ENCODE peak calls at places on chromosomes 5 and 9, in six cellular contexts. One of them, this sample, is unnamed.

GRCh38 chr5:34626036-34626435 is 30.1 kb upstream of the RAI14 start:
- DNase-seq in NCI-H510A: no peak
- DNase-seq in activated CD8-positive, alpha-beta memory T cell treated with anti-CD3 and anti-CD28 coated beads for 4 hours: no peak
- DNase-seq in NCI-H1048: no peak
- DNase-seq in activated CD4-positive, CD25-positive, alpha-beta regulatory T cell: no peak
- DNase-seq in upper lobe of left lung: no peak
- DNase-seq in this sample: no peak

GRCh38 chr5:52728201-52728600 is 59.5 kb upstream of the ITGA1 start:
- DNase-seq in activated CD4-positive, CD25-positive, alpha-beta regulatory T cell: no peak
- DNase-seq in NCI-H510A: no peak
- DNase-seq in activated CD8-positive, alpha-beta memory T cell treated with anti-CD3 and anti-CD28 coated beads for 4 hours: no peak
- DNase-seq in upper lobe of left lung: no peak
- DNase-seq in NCI-H1048: no peak
- DNase-seq in this sample: no peak

GRCh38 chr9:13053504-13053903 is 226.0 kb downstream of the MPDZ start:
- DNase-seq in upper lobe of left lung: no peak
- DNase-seq in activated CD4-positive, CD25-positive, alpha-beta regulatory T cell: no peak
- DNase-seq in NCI-H510A: no peak
- DNase-seq in NCI-H1048: no peak
- DNase-seq in activated CD8-positive, alpha-beta memory T cell treated with anti-CD3 and anti-CD28 coated beads for 4 hours: no peak
- DNase-seq in this sample: no peak

GRCh38 chr5:173152547-173152946 is 8.2 kb downstream of the BNIP1 start:
- DNase-seq in upper lobe of left lung: no peak
- DNase-seq in NCI-H1048: no peak
- DNase-seq in NCI-H510A: no peak
- DNase-seq in activated CD4-positive, CD25-positive, alpha-beta regulatory T cell: no peak
- DNase-seq in activated CD8-positive, alpha-beta memory T cell treated with anti-CD3 and anti-CD28 coated beads for 4 hours: no peak
- DNase-seq in this sample: no peak

GRCh38 chr9:32525506-32525905 is 490 bp downstream of the RIGI start:
- DNase-seq in NCI-H1048: no peak
- DNase-seq in activated CD8-positive, alpha-beta memory T cell treated with anti-CD3 and anti-CD28 coated beads for 4 hours: no peak
- DNase-seq in NCI-H510A: no peak
- DNase-seq in upper lobe of left lung: peak; percentile 32
- DNase-seq in activated CD4-positive, CD25-positive, alpha-beta regulatory T cell: no peak
- DNase-seq in this sample: no peak

GRCh38 chr9:118058227-118058626 is 354.0 kb downstream of the TLR4 start:
- DNase-seq in upper lobe of left lung: no peak
- DNase-seq in activated CD8-positive, alpha-beta memory T cell treated with anti-CD3 and anti-CD28 coated beads for 4 hours: no peak
- DNase-seq in NCI-H510A: no peak
- DNase-seq in activated CD4-positive, CD25-positive, alpha-beta regulatory T cell: no peak
- DNase-seq in NCI-H1048: no peak
- DNase-seq in this sample: no peak

GRCh38 chr5:68088302-68088701 is 127.3 kb upstream of the PIK3R1 start:
- DNase-seq in activated CD4-positive, CD25-positive, alpha-beta regulatory T cell: no peak
- DNase-seq in upper lobe of left lung: no peak
- DNase-seq in NCI-H510A: no peak
- DNase-seq in NCI-H1048: no peak
- DNase-seq in activated CD8-positive, alpha-beta memory T cell treated with anti-CD3 and anti-CD28 coated beads for 4 hours: no peak
- DNase-seq in this sample: no peak

GRCh38 chr9:19493174-19493811 is 84.5 kb downstream of the ACER2 start:
- DNase-seq in NCI-H510A: no peak
- DNase-seq in NCI-H1048: no peak
- DNase-seq in upper lobe of left lung: no peak
- DNase-seq in activated CD8-positive, alpha-beta memory T cell treated with anti-CD3 and anti-CD28 coated beads for 4 hours: no peak
- DNase-seq in activated CD4-positive, CD25-positive, alpha-beta regulatory T cell: peak; percentile 3
- DNase-seq in this sample: peak; percentile 15

GRCh38 chr5:100566382-100567141 is 31.4 kb downstream of the FAM174A start:
- DNase-seq in NCI-H1048: no peak
- DNase-seq in activated CD4-positive, CD25-positive, alpha-beta regulatory T cell: no peak
- DNase-seq in NCI-H510A: no peak
- DNase-seq in upper lobe of left lung: no peak
- DNase-seq in activated CD8-positive, alpha-beta memory T cell treated with anti-CD3 and anti-CD28 coated beads for 4 hours: no peak
- DNase-seq in this sample: no peak

GRCh38 chr5:34695275-34696032 is 39.3 kb downstream of the RAI14 start:
- DNase-seq in upper lobe of left lung: no peak
- DNase-seq in activated CD4-positive, CD25-positive, alpha-beta regulatory T cell: no peak
- DNase-seq in activated CD8-positive, alpha-beta memory T cell treated with anti-CD3 and anti-CD28 coated beads for 4 hours: no peak
- DNase-seq in NCI-H1048: no peak
- DNase-seq in NCI-H510A: no peak
- DNase-seq in this sample: no peak

GRCh38 chr5:129511291-129511690 is 51.2 kb downstream of the ADAMTS19 start:
- DNase-seq in NCI-H510A: no peak
- DNase-seq in NCI-H1048: no peak
- DNase-seq in upper lobe of left lung: no peak
- DNase-seq in activated CD8-positive, alpha-beta memory T cell treated with anti-CD3 and anti-CD28 coated beads for 4 hours: no peak
- DNase-seq in activated CD4-positive, CD25-positive, alpha-beta regulatory T cell: no peak
- DNase-seq in this sample: no peak

GRCh38 chr9:4371108-4371507 is 71.2 kb upstream of the GLIS3 start:
- DNase-seq in NCI-H510A: no peak
- DNase-seq in NCI-H1048: no peak
- DNase-seq in activated CD8-positive, alpha-beta memory T cell treated with anti-CD3 and anti-CD28 coated beads for 4 hours: no peak
- DNase-seq in activated CD4-positive, CD25-positive, alpha-beta regulatory T cell: no peak
- DNase-seq in upper lobe of left lung: peak; percentile 22
- DNase-seq in this sample: no peak

GRCh38 chr9:116154976-116155699 is 1.5 kb downstream of the PAPPA start:
- DNase-seq in activated CD8-positive, alpha-beta memory T cell treated with anti-CD3 and anti-CD28 coated beads for 4 hours: no peak
- DNase-seq in activated CD4-positive, CD25-positive, alpha-beta regulatory T cell: no peak
- DNase-seq in upper lobe of left lung: no peak
- DNase-seq in NCI-H510A: no peak
- DNase-seq in NCI-H1048: no peak
- DNase-seq in this sample: no peak

GRCh38 chr5:82159014-82159413 is 119.1 kb downstream of the RPS23 start:
- DNase-seq in activated CD4-positive, CD25-positive, alpha-beta regulatory T cell: no peak
- DNase-seq in NCI-H1048: no peak
- DNase-seq in activated CD8-positive, alpha-beta memory T cell treated with anti-CD3 and anti-CD28 coated beads for 4 hours: no peak
- DNase-seq in NCI-H510A: no peak
- DNase-seq in upper lobe of left lung: no peak
- DNase-seq in this sample: no peak

GRCh38 chr5:140806834-140807775 is at the start of gene PCDHA4:
- DNase-seq in NCI-H510A: no peak
- DNase-seq in NCI-H1048: peak; percentile 48
- DNase-seq in activated CD4-positive, CD25-positive, alpha-beta regulatory T cell: no peak
- DNase-seq in activated CD8-positive, alpha-beta memory T cell treated with anti-CD3 and anti-CD28 coated beads for 4 hours: no peak
- DNase-seq in upper lobe of left lung: no peak
- DNase-seq in this sample: no peak

GRCh38 chr9:126618200-126618589 is 4.5 kb downstream of the LMX1B start:
- DNase-seq in NCI-H510A: no peak
- DNase-seq in upper lobe of left lung: no peak
- DNase-seq in NCI-H1048: no peak
- DNase-seq in activated CD4-positive, CD25-positive, alpha-beta regulatory T cell: no peak
- DNase-seq in activated CD8-positive, alpha-beta memory T cell treated with anti-CD3 and anti-CD28 coated beads for 4 hours: no peak
- DNase-seq in this sample: no peak

GRCh38 chr5:73822276-73822988 is 196.4 kb downstream of the ARHGEF28 start:
- DNase-seq in NCI-H510A: no peak
- DNase-seq in upper lobe of left lung: no peak
- DNase-seq in activated CD4-positive, CD25-positive, alpha-beta regulatory T cell: no peak
- DNase-seq in NCI-H1048: no peak
- DNase-seq in activated CD8-positive, alpha-beta memory T cell treated with anti-CD3 and anti-CD28 coated beads for 4 hours: no peak
- DNase-seq in this sample: no peak

GRCh38 chr5:38249812-38250211 is 8.5 kb upstream of the EGFLAM start:
- DNase-seq in activated CD4-positive, CD25-positive, alpha-beta regulatory T cell: no peak
- DNase-seq in upper lobe of left lung: no peak
- DNase-seq in NCI-H510A: no peak
- DNase-seq in NCI-H1048: no peak
- DNase-seq in activated CD8-positive, alpha-beta memory T cell treated with anti-CD3 and anti-CD28 coated beads for 4 hours: no peak
- DNase-seq in this sample: no peak

GRCh38 chr5:88882321-88883038 is 504 bp downstream of the MEF2C start:
- DNase-seq in upper lobe of left lung: no peak
- DNase-seq in NCI-H510A: no peak
- DNase-seq in NCI-H1048: no peak
- DNase-seq in activated CD8-positive, alpha-beta memory T cell treated with anti-CD3 and anti-CD28 coated beads for 4 hours: no peak
- DNase-seq in activated CD4-positive, CD25-positive, alpha-beta regulatory T cell: no peak
- DNase-seq in this sample: no peak

GRCh38 chr5:144189800-144190429 is 19.2 kb downstream of the KCTD16 start:
- DNase-seq in activated CD4-positive, CD25-positive, alpha-beta regulatory T cell: peak; percentile 48
- DNase-seq in NCI-H1048: no peak
- DNase-seq in NCI-H510A: no peak
- DNase-seq in activated CD8-positive, alpha-beta memory T cell treated with anti-CD3 and anti-CD28 coated beads for 4 hours: peak; percentile 73
- DNase-seq in upper lobe of left lung: peak; percentile 51
- DNase-seq in this sample: peak; percentile 56

GRCh38 chr5:144202725-144203124 is 32.1 kb downstream of the KCTD16 start:
- DNase-seq in NCI-H510A: no peak
- DNase-seq in upper lobe of left lung: no peak
- DNase-seq in activated CD4-positive, CD25-positive, alpha-beta regulatory T cell: no peak
- DNase-seq in activated CD8-positive, alpha-beta memory T cell treated with anti-CD3 and anti-CD28 coated beads for 4 hours: no peak
- DNase-seq in NCI-H1048: no peak
- DNase-seq in this sample: no peak

GRCh38 chr5:170562166-170562565 is 58.3 kb downstream of the KCNIP1 start:
- DNase-seq in activated CD4-positive, CD25-positive, alpha-beta regulatory T cell: no peak
- DNase-seq in NCI-H510A: no peak
- DNase-seq in NCI-H1048: no peak
- DNase-seq in activated CD8-positive, alpha-beta memory T cell treated with anti-CD3 and anti-CD28 coated beads for 4 hours: no peak
- DNase-seq in upper lobe of left lung: no peak
- DNase-seq in this sample: no peak

GRCh38 chr9:122382901-122383850 is 12.4 kb downstream of the PTGS1 start:
- DNase-seq in NCI-H1048: no peak
- DNase-seq in upper lobe of left lung: no peak
- DNase-seq in activated CD4-positive, CD25-positive, alpha-beta regulatory T cell: no peak
- DNase-seq in NCI-H510A: no peak
- DNase-seq in activated CD8-positive, alpha-beta memory T cell treated with anti-CD3 and anti-CD28 coated beads for 4 hours: no peak
- DNase-seq in this sample: no peak

GRCh38 chr5:113340537-113340936 is 94.3 kb downstream of the TSSK1B start:
- DNase-seq in NCI-H1048: no peak
- DNase-seq in upper lobe of left lung: no peak
- DNase-seq in activated CD4-positive, CD25-positive, alpha-beta regulatory T cell: no peak
- DNase-seq in NCI-H510A: no peak
- DNase-seq in activated CD8-positive, alpha-beta memory T cell treated with anti-CD3 and anti-CD28 coated beads for 4 hours: no peak
- DNase-seq in this sample: no peak

GRCh38 chr9:134858051-134858841 is 22.4 kb upstream of the FCN2 start:
- DNase-seq in NCI-H510A: no peak
- DNase-seq in activated CD4-positive, CD25-positive, alpha-beta regulatory T cell: no peak
- DNase-seq in activated CD8-positive, alpha-beta memory T cell treated with anti-CD3 and anti-CD28 coated beads for 4 hours: no peak
- DNase-seq in NCI-H1048: no peak
- DNase-seq in upper lobe of left lung: peak; percentile 19
- DNase-seq in this sample: peak; percentile 33

GRCh38 chr5:154648706-154649105 is 106.5 kb upstream of the LARP1 start:
- DNase-seq in NCI-H1048: no peak
- DNase-seq in upper lobe of left lung: no peak
- DNase-seq in activated CD4-positive, CD25-positive, alpha-beta regulatory T cell: no peak
- DNase-seq in NCI-H510A: no peak
- DNase-seq in activated CD8-positive, alpha-beta memory T cell treated with anti-CD3 and anti-CD28 coated beads for 4 hours: no peak
- DNase-seq in this sample: no peak

GRCh38 chr5:40378431-40379175 is 301.1 kb upstream of the PTGER4 start:
- DNase-seq in activated CD8-positive, alpha-beta memory T cell treated with anti-CD3 and anti-CD28 coated beads for 4 hours: no peak
- DNase-seq in upper lobe of left lung: no peak
- DNase-seq in NCI-H510A: no peak
- DNase-seq in activated CD4-positive, CD25-positive, alpha-beta regulatory T cell: no peak
- DNase-seq in NCI-H1048: no peak
- DNase-seq in this sample: no peak

This sample was measured in stimulated activated CD4-positive, alpha-beta T cell treated with anti-CD3 and anti-CD28 coated beads, Interleukin-12 subunit alpha, Interleukin-12 subunit beta, amount 100 ng/mL, for 24 hours.